ENCODE peak calls at places on chromosomes 16 and 17, in four cellular contexts. One of them, this sample, is unnamed.
A peak's percentile ranks its signal among the peaks of the same experiment; 100 is the strongest.

GRCh38 chr16:23941963-23942564 is 106.3 kb downstream of the PRKCB start:
- DNase-seq in HepG2: no peak
- DNase-seq in K562: no peak
- DNase-seq in GM12878: no peak
- DNase-seq in this sample: no peak

GRCh38 chr17:59377410-59377809 is 46.0 kb downstream of the YPEL2 start:
- DNase-seq in K562: no peak
- DNase-seq in HepG2: no peak
- DNase-seq in GM12878: no peak
- DNase-seq in this sample: no peak

GRCh38 chr16:81276323-81276722 is 37.8 kb downstream of the BCO1 start:
- DNase-seq in K562: no peak
- DNase-seq in HepG2: no peak
- DNase-seq in GM12878: no peak
- DNase-seq in this sample: no peak

GRCh38 chr17:40348562-40349476 is 15.7 kb downstream of the GJD3 start:
- DNase-seq in K562: no peak
- DNase-seq in HepG2: no peak
- DNase-seq in GM12878: no peak
- DNase-seq in this sample: no peak

GRCh38 chr16:67349172-67349571 is 22.6 kb downstream of the LRRC36 start:
- DNase-seq in GM12878: no peak
- DNase-seq in K562: peak; percentile 38
- DNase-seq in HepG2: peak; percentile 53
- DNase-seq in this sample: no peak

GRCh38 chr17:43873091-43873490 is 26.1 kb downstream of the CD300LG start:
- DNase-seq in K562: no peak
- DNase-seq in HepG2: no peak
- DNase-seq in GM12878: no peak
- DNase-seq in this sample: no peak

GRCh38 chr16:57666353-57667068 is 1.6 kb upstream of the ADGRG3 start:
- DNase-seq in GM12878: no peak
- DNase-seq in HepG2: no peak
- DNase-seq in K562: no peak
- DNase-seq in this sample: no peak

GRCh38 chr17:49495842-49496182 is 719 bp downstream of the NGFR start:
- DNase-seq in HepG2: no peak
- DNase-seq in GM12878: no peak
- DNase-seq in K562: no peak
- DNase-seq in this sample: no peak

GRCh38 chr17:48541574-48542113 is 3.3 kb downstream of the HOXB2 start:
- DNase-seq in K562: peak; percentile 53
- DNase-seq in GM12878: no peak
- DNase-seq in HepG2: no peak
- DNase-seq in this sample: no peak

GRCh38 chr16:2470603-2471015 is 488 bp upstream of the NTN3 start:
- DNase-seq in K562: no peak
- DNase-seq in HepG2: no peak
- DNase-seq in GM12878: no peak
- DNase-seq in this sample: no peak

GRCh38 chr17:54900457-54901229 is at the start of gene TOM1L1:
- DNase-seq in GM12878: no peak
- DNase-seq in HepG2: peak; percentile 87
- DNase-seq in K562: peak; percentile 82
- DNase-seq in this sample: peak; percentile 78

GRCh38 chr16:20960899-20961298 is 60.3 kb downstream of the LYRM1 start:
- DNase-seq in K562: no peak
- DNase-seq in GM12878: no peak
- DNase-seq in HepG2: no peak
- DNase-seq in this sample: no peak

GRCh38 chr17:3695723-3696411 is at the start of gene P2RX5:
- DNase-seq in K562: peak; percentile 57
- DNase-seq in HepG2: no peak
- DNase-seq in GM12878: no peak
- DNase-seq in this sample: no peak

GRCh38 chr16:25838724-25839186 is 147.0 kb downstream of the HS3ST4 start:
- DNase-seq in GM12878: peak; percentile 11
- DNase-seq in K562: peak; percentile 57
- DNase-seq in HepG2: peak; percentile 69
- DNase-seq in this sample: peak; percentile 36

GRCh38 chr17:15291674-15292361 is 26.7 kb upstream of the PMP22 start:
- DNase-seq in K562: no peak
- DNase-seq in HepG2: no peak
- DNase-seq in GM12878: no peak
- DNase-seq in this sample: no peak

GRCh38 chr16:10949424-10949970 is 5.1 kb downstream of the CLEC16A start:
- DNase-seq in GM12878: peak; percentile 91
- DNase-seq in HepG2: no peak
- DNase-seq in K562: no peak
- DNase-seq in this sample: no peak

GRCh38 chr16:85258166-85258565 is 145.9 kb upstream of the CIBAR2 start:
- DNase-seq in GM12878: no peak
- DNase-seq in K562: no peak
- DNase-seq in HepG2: no peak
- DNase-seq in this sample: no peak

GRCh38 chr17:80836971-80837481 is 154.6 kb upstream of the CHMP6 start:
- DNase-seq in HepG2: no peak
- DNase-seq in K562: no peak
- DNase-seq in GM12878: no peak
- DNase-seq in this sample: no peak

GRCh38 chr17:43176119-43176570 is 5.1 kb downstream of the NBR1 start:
- DNase-seq in HepG2: peak; percentile 87
- DNase-seq in GM12878: no peak
- DNase-seq in K562: no peak
- DNase-seq in this sample: no peak

GRCh38 chr17:16439867-16440351 is 24.5 kb downstream of the TRPV2 start:
- DNase-seq in K562: no peak
- DNase-seq in GM12878: no peak
- DNase-seq in HepG2: no peak
- DNase-seq in this sample: no peak

GRCh38 chr17:8153550-8153956 is 1.3 kb upstream of the PER1 start:
- DNase-seq in K562: no peak
- DNase-seq in HepG2: peak; percentile 97
- DNase-seq in GM12878: no peak
- DNase-seq in this sample: no peak

GRCh38 chr16:8346291-8346690 is 244.0 kb downstream of the TMEM114 start:
- DNase-seq in K562: peak; percentile 29
- DNase-seq in GM12878: no peak
- DNase-seq in HepG2: peak; percentile 15
- DNase-seq in this sample: no peak

GRCh38 chr16:11801481-11802021 is 4.5 kb upstream of the ZC3H7A start:
- DNase-seq in HepG2: no peak
- DNase-seq in GM12878: no peak
- DNase-seq in K562: no peak
- DNase-seq in this sample: no peak

GRCh38 chr17:78106211-78106610 is 22.3 kb downstream of the TMC6 start:
- DNase-seq in GM12878: no peak
- DNase-seq in HepG2: no peak
- DNase-seq in K562: no peak
- DNase-seq in this sample: no peak

GRCh38 chr16:75109732-75110243 is 6.8 kb downstream of the LDHD start:
- DNase-seq in GM12878: no peak
- DNase-seq in HepG2: no peak
- DNase-seq in K562: no peak
- DNase-seq in this sample: no peak

GRCh38 chr17:40399185-40399584 is 18.5 kb downstream of the TOP2A start:
- DNase-seq in HepG2: peak; percentile 74
- DNase-seq in GM12878: no peak
- DNase-seq in K562: peak; percentile 45
- DNase-seq in this sample: peak; percentile 9

GRCh38 chr16:86330906-86331305 is 179.4 kb upstream of the FOXF1 start:
- DNase-seq in HepG2: no peak
- DNase-seq in K562: no peak
- DNase-seq in GM12878: no peak
- DNase-seq in this sample: no peak

GRCh38 chr17:39676198-39676819 is 8.1 kb downstream of the PNMT start:
- DNase-seq in GM12878: peak; percentile 13
- DNase-seq in K562: peak; percentile 69
- DNase-seq in HepG2: no peak
- DNase-seq in this sample: no peak

GRCh38 chr17:73493212-73493814 is 150.9 kb downstream of the SDK2 start:
- DNase-seq in GM12878: no peak
- DNase-seq in K562: no peak
- DNase-seq in HepG2: no peak
- DNase-seq in this sample: no peak

GRCh38 chr17:15655162-15655561 is 28.9 kb downstream of the TRIM16 start:
- DNase-seq in GM12878: no peak
- DNase-seq in HepG2: no peak
- DNase-seq in K562: no peak
- DNase-seq in this sample: no peak

GRCh38 chr16:52002021-52002420 is 544.9 kb downstream of the TOX3 start:
- DNase-seq in HepG2: no peak
- DNase-seq in GM12878: no peak
- DNase-seq in K562: no peak
- DNase-seq in this sample: no peak

GRCh38 chr17:77492446-77493237 is 351.9 kb downstream of the SEC14L1 start:
- DNase-seq in K562: no peak
- DNase-seq in HepG2: no peak
- DNase-seq in GM12878: no peak
- DNase-seq in this sample: no peak

GRCh38 chr17:57089391-57089790 is 4.3 kb downstream of the AKAP1 start:
- DNase-seq in K562: no peak
- DNase-seq in HepG2: no peak
- DNase-seq in GM12878: no peak
- DNase-seq in this sample: no peak

GRCh38 chr17:19460695-19461094 is 49.7 kb downstream of the RNF112 start:
- DNase-seq in HepG2: no peak
- DNase-seq in K562: no peak
- DNase-seq in GM12878: no peak
- DNase-seq in this sample: no peak

GRCh38 chr17:1561420-1562177 is 993 bp downstream of the PITPNA start:
- DNase-seq in K562: peak; percentile 47
- DNase-seq in GM12878: no peak
- DNase-seq in HepG2: no peak
- DNase-seq in this sample: peak; percentile 64
- TF ChIP-seq SP1 in K562: no peak
- TF ChIP-seq SP1 in GM12878: no peak
- TF ChIP-seq SP1 in HepG2: no peak
- TF ChIP-seq SP1 in this sample: no peak

DNA sequence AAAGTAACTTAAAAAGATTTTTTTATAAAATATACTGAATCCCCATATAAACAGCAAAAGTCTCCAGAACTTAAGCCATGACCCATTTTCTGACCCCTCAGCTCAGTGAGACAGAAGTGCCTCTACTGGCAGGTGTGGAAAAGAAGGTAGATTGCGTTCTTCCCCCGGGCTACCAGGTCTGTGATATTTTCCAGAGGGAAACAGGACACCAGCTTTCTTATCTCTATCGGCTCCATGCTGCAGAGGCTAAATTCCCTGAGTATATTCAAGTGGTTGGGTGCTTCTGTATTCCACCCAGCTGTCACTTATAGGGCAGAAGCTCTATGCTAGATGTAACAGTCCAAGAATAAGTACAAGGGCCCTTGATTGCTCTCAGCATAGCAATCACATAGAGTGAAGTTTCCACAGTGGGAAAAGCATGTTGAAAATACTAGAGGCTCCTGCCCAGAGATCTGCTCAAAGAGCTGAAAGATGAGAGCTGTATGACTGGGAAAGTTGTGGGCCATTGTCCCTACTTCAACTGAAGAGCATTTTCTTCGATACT is 687.3 kb downstream of the CDH11 start:
- DNase-seq in GM12878: no peak
- DNase-seq in HepG2: no peak
- DNase-seq in K562: no peak
- DNase-seq in this sample: no peak
- TF ChIP-seq FOXK2 in GM12878: no peak
- TF ChIP-seq FOXK2 in HepG2: no peak
- TF ChIP-seq FOXK2 in K562: no peak
- TF ChIP-seq FOXK2 in this sample: no peak

GRCh38 chr16:70695351-70696070 is 9.7 kb upstream of the MTSS2 start:
- DNase-seq in K562: peak; percentile 85
- DNase-seq in HepG2: peak; percentile 34
- DNase-seq in GM12878: no peak
- DNase-seq in this sample: no peak

GRCh38 chr16:70697601-70698170 is 11.8 kb upstream of the MTSS2 start:
- DNase-seq in GM12878: no peak
- DNase-seq in HepG2: no peak
- DNase-seq in K562: no peak
- DNase-seq in this sample: no peak

GRCh38 chr16:70696368-70696767 is 10.5 kb upstream of the MTSS2 start:
- DNase-seq in HepG2: no peak
- DNase-seq in GM12878: no peak
- DNase-seq in K562: no peak
- DNase-seq in this sample: no peak

GRCh38 chr16:70698901-70699300 is 13.0 kb upstream of the MTSS2 start:
- DNase-seq in K562: no peak
- DNase-seq in HepG2: no peak
- DNase-seq in GM12878: no peak
- DNase-seq in this sample: no peak

GRCh38 chr16:70696952-70697600 is 11.2 kb upstream of the MTSS2 start:
- DNase-seq in GM12878: no peak
- DNase-seq in HepG2: no peak
- DNase-seq in K562: no peak
- DNase-seq in this sample: no peak
- TF ChIP-seq SP1 in GM12878: no peak
- TF ChIP-seq SP1 in HepG2: no peak
- TF ChIP-seq SP1 in K562: no peak
- TF ChIP-seq SP1 in this sample: no peak

DNA sequence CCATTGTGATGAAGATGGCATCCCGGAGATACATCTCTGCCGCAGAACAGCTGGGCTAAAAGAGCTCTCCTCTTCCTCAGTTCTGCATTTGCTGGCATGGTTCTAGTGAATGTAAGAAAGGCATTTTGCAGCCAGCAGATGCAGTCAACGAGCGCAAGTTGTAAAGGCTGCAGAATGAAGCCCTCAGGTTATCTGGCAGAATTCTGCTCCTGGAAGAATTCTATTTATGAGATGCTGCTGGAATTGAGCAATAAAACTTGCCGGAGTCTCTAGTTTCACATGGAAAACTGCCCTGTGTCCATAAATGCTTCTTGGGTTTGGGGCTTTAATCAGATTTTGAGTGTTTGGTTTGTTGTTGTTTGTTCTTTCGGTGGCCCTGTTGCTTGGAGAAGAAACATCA is 176.8 kb upstream of the HSBP1 start:
- DNase-seq in HepG2: no peak
- DNase-seq in GM12878: no peak
- DNase-seq in K562: no peak
- DNase-seq in this sample: no peak
- TF ChIP-seq FOXK2 in HepG2: no peak
- TF ChIP-seq FOXK2 in GM12878: no peak
- TF ChIP-seq FOXK2 in K562: no peak
- TF ChIP-seq FOXK2 in this sample: no peak

GRCh38 chr17:36072431-36073121 is 8.5 kb downstream of the CCL18 start:
- DNase-seq in GM12878: peak; percentile 69
- DNase-seq in K562: peak; percentile 80
- DNase-seq in HepG2: peak; percentile 52
- DNase-seq in this sample: peak; percentile 68
- TF ChIP-seq SP1 in GM12878: peak; percentile 15
- TF ChIP-seq SP1 in K562: no peak
- TF ChIP-seq SP1 in HepG2: no peak
- TF ChIP-seq SP1 in this sample: no peak

This sample was measured in HEK293T.